ENCODE peak calls at places on chromosomes 1 and 21, in seven cellular contexts. S is H9, J is IMR-90, I is H1, T is mesendoderm, Y is neuronal stem cell, E is trophoblast cell. V is an unnamed sample.

GRCh38 chr1:160575112-160575664 is 4.1 kb downstream of the CD84 start:
- DNase-seq in S (no peak), J (no peak), I (no peak), T (no peak), Y (no peak), E (peak; percentile 24), V (no peak)

GRCh38 chr1:16420719-16421118 is 16.5 kb downstream of the SPATA21 start:
- DNase-seq in S (no peak), J (no peak), I (no peak), T (no peak), Y (no peak), E (no peak), V (no peak)

GRCh38 chr1:223363057-223363855 is 720 bp downstream of the SUSD4 start:
- DNase-seq in S (peak; percentile 61), J (peak; percentile 26), I (no peak), T (peak; percentile 52), Y (peak; percentile 41), E (no peak), V (peak; percentile 4)

GRCh38 chr21:39519835-39520234 is 68.1 kb downstream of the SH3BGR start:
- DNase-seq in S (no peak), J (no peak), I (no peak), T (no peak), Y (no peak), E (no peak), V (no peak)

GRCh38 chr1:235513495-235514366 is 9.5 kb upstream of the B3GALNT2 start:
- DNase-seq in S (no peak), J (peak; percentile 73), I (no peak), T (peak; percentile 82), Y (peak; percentile 81), E (peak; percentile 94), V (peak; percentile 78)

GRCh38 chr1:156525856-156526479 is 25.4 kb upstream of the MEF2D start:
- DNase-seq in S (peak; percentile 85), J (no peak), I (no peak), T (no peak), Y (no peak), E (no peak), V (no peak)

GRCh38 chr21:45049725-45050359 is 24.5 kb upstream of the ADARB1 start:
- DNase-seq in S (no peak), J (peak; percentile 47), I (no peak), T (no peak), Y (no peak), E (no peak), V (no peak)

GRCh38 chr21:38319781-38320180 is 63.0 kb downstream of the KCNJ15 start:
- DNase-seq in S (no peak), J (peak; percentile 74), I (no peak), T (no peak), Y (no peak), E (peak; percentile 91), V (peak; percentile 34)

GRCh38 chr1:87435484-87435883 is 106.8 kb downstream of the LMO4 start:
- DNase-seq in S (no peak), J (no peak), I (no peak), T (no peak), Y (no peak), E (peak; percentile 93), V (peak; percentile 48)

GRCh38 chr1:24303600-24303999 is 15.6 kb upstream of the GRHL3 start:
- DNase-seq in S (no peak), J (no peak), I (no peak), T (no peak), Y (no peak), E (no peak), V (no peak)

GRCh38 chr1:15443281-15443680 is 5.0 kb downstream of the CTRC start:
- DNase-seq in S (no peak), J (no peak), I (no peak), T (no peak), Y (no peak), E (no peak), V (no peak)

GRCh38 chr1:941588-942383 is 17.3 kb downstream of the NOC2L start:
- DNase-seq in S (peak; percentile 65), J (peak; percentile 51), I (no peak), T (peak; percentile 97), Y (peak; percentile 77), E (peak; percentile 58), V (peak; percentile 85)

GRCh38 chr1:20767271-20767670 is 19.8 kb downstream of the HP1BP3 start:
- DNase-seq in S (no peak), J (no peak), I (no peak), T (no peak), Y (no peak), E (no peak), V (no peak)

GRCh38 chr1:33762099-33762830 is 101.6 kb upstream of the HMGB4 start:
- DNase-seq in S (no peak), J (peak; percentile 20), I (no peak), T (no peak), Y (no peak), E (no peak), V (no peak)

GRCh38 chr1:93692001-93692400 is 10.4 kb upstream of the BCAR3 start:
- DNase-seq in S (no peak), J (no peak), I (no peak), T (no peak), Y (no peak), E (no peak), V (no peak)

GRCh38 chr1:226489718-226490440 is 58.7 kb upstream of the STUM start:
- DNase-seq in S (peak; percentile 16), J (no peak), I (no peak), T (no peak), Y (no peak), E (no peak), V (no peak)

GRCh38 chr21:32155226-32155625 is 123.6 kb downstream of the MIS18A start:
- DNase-seq in S (no peak), J (no peak), I (no peak), T (no peak), Y (no peak), E (no peak), V (no peak)
- H3K18ac ChIP-seq in S (no peak overlapping the region), J (no peak overlapping the region), I (no peak overlapping the region), T (no peak overlapping the region), Y (no peak overlapping the region), E (no peak overlapping the region), V (no peak overlapping the region)

GRCh38 chr1:47483651-47484050 is 45.8 kb downstream of the FOXD2 start:
- DNase-seq in S (no peak), J (no peak), I (no peak), T (no peak), Y (no peak), E (no peak), V (no peak)
- H2AK5ac ChIP-seq in S (no peak overlapping the region), J (no peak overlapping the region), I (no peak overlapping the region), T (no peak overlapping the region), Y (peak overlapping the region; percentile 51), E (no peak overlapping the region), V (no peak overlapping the region)

GRCh38 chr1:43140583-43140982 is 31.5 kb downstream of the EBNA1BP2 start:
- DNase-seq in S (no peak), J (no peak), I (no peak), T (no peak), Y (no peak), E (no peak), V (no peak)
- H3K18ac ChIP-seq in S (no peak overlapping the region), J (no peak overlapping the region), I (no peak overlapping the region), T (no peak overlapping the region), Y (no peak overlapping the region), E (no peak overlapping the region), V (no peak overlapping the region)

GRCh38 chr1:113363935-113364334 is 26.4 kb upstream of the MAGI3 start:
- DNase-seq in S (no peak), J (no peak), I (no peak), T (no peak), Y (no peak), E (no peak), V (no peak)
- H2AK5ac ChIP-seq in S (no peak overlapping the region), J (no peak overlapping the region), I (no peak overlapping the region), T (no peak overlapping the region), Y (no peak overlapping the region), E (no peak overlapping the region), V (no peak overlapping the region)

DNA sequence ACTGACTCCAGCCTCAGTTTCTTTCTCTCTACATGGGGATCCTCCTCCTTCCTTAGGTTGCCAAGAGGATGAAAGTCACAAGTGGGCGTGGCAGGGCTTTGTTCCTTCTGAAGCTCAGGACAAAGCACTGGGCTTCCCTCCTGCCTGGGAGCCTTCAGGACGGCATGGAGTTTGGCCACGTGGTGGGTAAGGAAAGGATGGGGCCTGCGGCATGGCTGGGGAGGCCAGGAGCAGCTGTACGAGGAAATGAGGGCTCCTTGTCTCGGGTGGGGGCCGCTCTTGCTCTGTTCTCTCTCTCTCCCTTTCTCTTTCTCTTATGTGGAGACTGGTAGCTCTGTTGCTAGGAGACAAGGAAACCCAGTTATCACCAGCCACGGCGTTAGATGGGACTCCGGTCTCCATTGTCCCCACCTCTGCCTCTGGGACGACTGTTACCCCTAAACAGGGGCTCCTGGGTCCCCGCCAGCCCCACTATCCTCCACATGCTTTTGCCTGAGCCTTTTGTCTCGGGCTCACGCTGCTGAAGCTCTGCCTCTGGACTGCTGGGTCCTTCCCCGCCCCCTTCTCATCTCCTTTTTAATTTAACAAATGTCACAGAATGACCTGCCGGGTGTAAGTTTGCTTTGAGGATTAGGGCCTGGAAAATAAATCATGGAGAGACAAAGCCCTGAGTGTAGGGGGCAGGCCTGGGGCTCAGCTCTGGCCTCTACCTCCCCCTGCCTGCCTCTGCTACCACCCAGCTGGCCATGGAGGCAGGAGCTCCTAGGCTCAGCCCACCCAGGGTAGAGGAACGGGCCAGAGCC is 39.4 kb downstream of the LRP8 start:
- DNase-seq in S (no peak), J (no peak), I (no peak), T (no peak), Y (peak; percentile 82), E (no peak), V (no peak)
- H3K18ac ChIP-seq in S (no peak overlapping the region), J (no peak overlapping the region), I (no peak overlapping the region), T (no peak overlapping the region), Y (peak overlapping the region; percentile 83), E (no peak overlapping the region), V (no peak overlapping the region)

GRCh38 chr1:203364806-203365205 is 13.9 kb upstream of the FMOD start:
- DNase-seq in S (no peak), J (no peak), I (no peak), T (no peak), Y (no peak), E (no peak), V (no peak)
- H2AK5ac ChIP-seq in S (no peak overlapping the region), J (peak overlapping the region; percentile 30), I (no peak overlapping the region), T (no peak overlapping the region), Y (no peak overlapping the region), E (no peak overlapping the region), V (no peak overlapping the region)